ENCODE peak calls at places on chromosomes 4 and X, in five cellular contexts. One of them, this sample, is unnamed.
A peak's percentile ranks its signal among the peaks of the same experiment; 100 is the strongest.

GRCh38 chrX:39453847-39454645 is 643.7 kb downstream of the BCOR start:
- DNase-seq in cardiac muscle cell: no peak
- DNase-seq in PC-3: no peak
- DNase-seq in Calu3: no peak
- DNase-seq in BJ: no peak
- DNase-seq in this sample: no peak

GRCh38 chr4:82913305-82913704 is 12.8 kb downstream of the THAP9 start:
- DNase-seq in PC-3: no peak
- DNase-seq in Calu3: no peak
- DNase-seq in cardiac muscle cell: no peak
- DNase-seq in BJ: no peak
- DNase-seq in this sample: no peak

GRCh38 chr4:122854444-122854843 is 27.8 kb downstream of the FGF2 start:
- DNase-seq in cardiac muscle cell: no peak
- DNase-seq in BJ: no peak
- DNase-seq in PC-3: no peak
- DNase-seq in Calu3: no peak
- DNase-seq in this sample: no peak

GRCh38 chr4:103996059-103996458 is 276.3 kb upstream of the TACR3 start:
- DNase-seq in BJ: no peak
- DNase-seq in Calu3: no peak
- DNase-seq in PC-3: peak; percentile 25
- DNase-seq in cardiac muscle cell: no peak
- DNase-seq in this sample: no peak

GRCh38 chrX:22338740-22339139 is 66.0 kb downstream of the CBLL2 start:
- DNase-seq in PC-3: no peak
- DNase-seq in cardiac muscle cell: no peak
- DNase-seq in Calu3: no peak
- DNase-seq in BJ: no peak
- DNase-seq in this sample: no peak

GRCh38 chrX:47248576-47248975 is 15.8 kb downstream of the USP11 start:
- DNase-seq in BJ: no peak
- DNase-seq in cardiac muscle cell: no peak
- DNase-seq in Calu3: no peak
- DNase-seq in PC-3: no peak
- DNase-seq in this sample: no peak

GRCh38 chr4:150136481-150136880 is 58.2 kb downstream of the DCLK2 start:
- DNase-seq in BJ: no peak
- DNase-seq in cardiac muscle cell: no peak
- DNase-seq in Calu3: no peak
- DNase-seq in PC-3: no peak
- DNase-seq in this sample: no peak

GRCh38 chr4:687048-687974 is 1.6 kb downstream of the SLC49A3 start:
- DNase-seq in Calu3: peak; percentile 77
- DNase-seq in cardiac muscle cell: no peak
- DNase-seq in BJ: peak; percentile 46
- DNase-seq in PC-3: peak; percentile 73
- DNase-seq in this sample: peak; percentile 71

GRCh38 chrX:150361070-150361776 is 1.9 kb upstream of the MAMLD1 start:
- DNase-seq in BJ: no peak
- DNase-seq in cardiac muscle cell: peak; percentile 51
- DNase-seq in Calu3: peak; percentile 22
- DNase-seq in PC-3: peak; percentile 18
- DNase-seq in this sample: no peak

GRCh38 chr4:137623013-137623412 is 90.7 kb upstream of the PCDH18 start:
- DNase-seq in BJ: no peak
- DNase-seq in cardiac muscle cell: no peak
- DNase-seq in Calu3: no peak
- DNase-seq in PC-3: no peak
- DNase-seq in this sample: no peak

GRCh38 chr4:76233967-76234678 is 17.4 kb upstream of the FAM47E start:
- DNase-seq in cardiac muscle cell: no peak
- DNase-seq in Calu3: no peak
- DNase-seq in PC-3: no peak
- DNase-seq in BJ: no peak
- DNase-seq in this sample: no peak

GRCh38 chr4:187294861-187295260 is 571.2 kb upstream of the FAT1 start:
- DNase-seq in cardiac muscle cell: no peak
- DNase-seq in PC-3: peak; percentile 91
- DNase-seq in Calu3: no peak
- DNase-seq in BJ: no peak
- DNase-seq in this sample: no peak

GRCh38 chr4:99180367-99181169 is 36.5 kb upstream of the ADH4 start:
- DNase-seq in Calu3: no peak
- DNase-seq in BJ: peak; percentile 15
- DNase-seq in PC-3: peak; percentile 68
- DNase-seq in cardiac muscle cell: no peak
- DNase-seq in this sample: peak; percentile 30

GRCh38 chr4:141501931-141502330 is 134.5 kb upstream of the IL15 start:
- DNase-seq in Calu3: no peak
- DNase-seq in BJ: no peak
- DNase-seq in PC-3: no peak
- DNase-seq in cardiac muscle cell: no peak
- DNase-seq in this sample: no peak

GRCh38 chrX:119150163-119151135 is 22.8 kb upstream of the KIAA1210 start:
- DNase-seq in BJ: no peak
- DNase-seq in PC-3: no peak
- DNase-seq in cardiac muscle cell: no peak
- DNase-seq in Calu3: no peak
- DNase-seq in this sample: no peak

GRCh38 chr4:169136796-169137554 is 126.9 kb upstream of the CBR4 start:
- DNase-seq in cardiac muscle cell: no peak
- DNase-seq in BJ: no peak
- DNase-seq in PC-3: no peak
- DNase-seq in Calu3: no peak
- DNase-seq in this sample: no peak

GRCh38 chr4:12472082-12472481 is 1012.1 kb downstream of the RAB28 start:
- DNase-seq in cardiac muscle cell: no peak
- DNase-seq in BJ: no peak
- DNase-seq in Calu3: no peak
- DNase-seq in PC-3: no peak
- DNase-seq in this sample: no peak

GRCh38 chrX:115029869-115030564 is 12.6 kb upstream of the IL13RA2 start:
- DNase-seq in cardiac muscle cell: no peak
- DNase-seq in Calu3: no peak
- DNase-seq in PC-3: no peak
- DNase-seq in BJ: no peak
- DNase-seq in this sample: no peak

GRCh38 chr4:180832086-180832485 is 1411.1 kb upstream of the TENM3 start:
- DNase-seq in cardiac muscle cell: no peak
- DNase-seq in PC-3: peak; percentile 15
- DNase-seq in BJ: no peak
- DNase-seq in Calu3: no peak
- DNase-seq in this sample: no peak

GRCh38 chr4:38046735-38047487 is 86.7 kb downstream of the PTTG2 start:
- DNase-seq in BJ: no peak
- DNase-seq in PC-3: no peak
- DNase-seq in Calu3: no peak
- DNase-seq in cardiac muscle cell: peak; percentile 77
- DNase-seq in this sample: no peak
- TF ChIP-seq CTCF in BJ: no peak
- TF ChIP-seq CTCF in PC-3: no peak
- TF ChIP-seq CTCF in Calu3: no peak
- TF ChIP-seq CTCF in cardiac muscle cell: no peak
- TF ChIP-seq CTCF in this sample: no peak

GRCh38 chr4:4428966-4429875 is 42.3 kb downstream of the NSG1 start:
- DNase-seq in PC-3: no peak
- DNase-seq in BJ: no peak
- DNase-seq in cardiac muscle cell: no peak
- DNase-seq in Calu3: no peak
- DNase-seq in this sample: no peak
- TF ChIP-seq CTCF in PC-3: no peak
- TF ChIP-seq CTCF in BJ: no peak
- TF ChIP-seq CTCF in cardiac muscle cell: no peak
- TF ChIP-seq CTCF in Calu3: no peak
- TF ChIP-seq CTCF in this sample: no peak

GRCh38 chrX:66110112-66110511 is 53.9 kb upstream of the HEPH start:
- DNase-seq in Calu3: no peak
- DNase-seq in PC-3: peak; percentile 51
- DNase-seq in cardiac muscle cell: peak; percentile 2
- DNase-seq in BJ: no peak
- DNase-seq in this sample: no peak
- TF ChIP-seq CTCF in Calu3: no peak
- TF ChIP-seq CTCF in PC-3: peak; percentile 69
- TF ChIP-seq CTCF in cardiac muscle cell: peak; percentile 44
- TF ChIP-seq CTCF in BJ: peak; percentile 35
- TF ChIP-seq CTCF in this sample: peak; percentile 36

DNA sequence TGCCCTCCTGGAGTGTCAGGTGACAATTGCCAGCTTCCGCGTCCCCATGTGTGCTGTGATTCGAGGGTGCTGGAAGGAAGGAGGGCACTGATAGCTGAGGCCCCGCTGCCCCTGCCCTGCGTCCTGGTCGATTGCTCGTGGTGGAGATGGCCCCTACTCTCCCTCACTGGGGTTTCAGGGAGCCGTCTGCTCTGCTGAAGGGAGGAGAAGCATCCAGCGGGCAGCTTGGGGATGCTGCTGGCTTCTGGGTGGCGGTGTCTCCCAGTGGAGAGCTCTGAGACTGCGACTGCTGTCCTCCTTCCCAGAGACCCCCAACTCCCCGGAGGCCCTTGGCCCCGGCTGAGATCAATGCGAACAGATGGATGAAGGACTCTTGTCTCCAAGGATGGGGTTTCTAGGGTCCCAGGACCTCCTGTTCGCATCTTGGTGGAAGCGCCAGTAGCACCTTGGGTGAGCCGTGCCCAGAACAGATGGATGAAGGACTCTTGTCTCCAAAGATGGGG is 98.6 kb downstream of the PSAPL1 start:
- DNase-seq in Calu3: no peak
- DNase-seq in cardiac muscle cell: no peak
- DNase-seq in PC-3: no peak
- DNase-seq in BJ: no peak
- DNase-seq in this sample: no peak
- TF ChIP-seq CTCF in Calu3: no peak
- TF ChIP-seq CTCF in cardiac muscle cell: no peak
- TF ChIP-seq CTCF in PC-3: no peak
- TF ChIP-seq CTCF in BJ: no peak
- TF ChIP-seq CTCF in this sample: no peak

GRCh38 chrX:135516376-135516775 is 4.1 kb upstream of the INTS6L start:
- DNase-seq in PC-3: no peak
- DNase-seq in cardiac muscle cell: no peak
- DNase-seq in BJ: no peak
- DNase-seq in Calu3: no peak
- DNase-seq in this sample: no peak
- TF ChIP-seq CTCF in PC-3: no peak
- TF ChIP-seq CTCF in cardiac muscle cell: no peak
- TF ChIP-seq CTCF in BJ: no peak
- TF ChIP-seq CTCF in Calu3: no peak
- TF ChIP-seq CTCF in this sample: no peak